ENCODE peak calls at places on chromosomes 7 and 10, in five cellular contexts. I, B, Q, C and J are unnamed samples.

GRCh38 chr7:76151932-76152331 is 49.8 kb upstream of the SRRM3 start:
- DNase-seq in I (no peak), B (no peak), Q (no peak), C (no peak), J (no peak)

GRCh38 chr7:54978364-54979116 is 40.3 kb upstream of the EGFR start:
- DNase-seq in I (no peak), B (no peak), Q (no peak), C (no peak), J (no peak)

GRCh38 chr10:98331888-98332287 is 63.9 kb upstream of the LOXL4 start:
- DNase-seq in I (no peak), B (no peak), Q (no peak), C (no peak), J (no peak)

GRCh38 chr10:32963102-32963501 is 5.1 kb upstream of the ITGB1 start:
- DNase-seq in I (no peak), B (no peak), Q (no peak), C (no peak), J (no peak)

GRCh38 chr10:127976286-127976685 is 69.4 kb downstream of the PTPRE start:
- DNase-seq in I (no peak), B (no peak), Q (no peak), C (no peak), J (no peak)

GRCh38 chr7:26292768-26293560 is 1.3 kb downstream of the SNX10 start:
- DNase-seq in I (peak), B (no peak), Q (no peak), C (no peak), J (no peak)

GRCh38 chr7:80134105-80134535 is 511 bp upstream of the GNAI1 start:
- DNase-seq in I (peak), B (no peak), Q (no peak), C (no peak), J (no peak)

GRCh38 chr10:32237644-32238345 is 109.2 kb downstream of the EPC1 start:
- DNase-seq in I (no peak), B (no peak), Q (no peak), C (no peak), J (no peak)

GRCh38 chr10:49235392-49235791 is 47.2 kb upstream of the TMEM273 start:
- DNase-seq in I (no peak), B (no peak), Q (no peak), C (no peak), J (no peak)

GRCh38 chr10:28678687-28679457 is 1.6 kb downstream of the BAMBI start:
- DNase-seq in I (no peak), B (no peak), Q (no peak), C (no peak), J (no peak)

GRCh38 chr10:91643700-91644099 is 10.8 kb upstream of the PPP1R3C start:
- DNase-seq in I (no peak), B (no peak), Q (no peak), C (no peak), J (no peak)

GRCh38 chr10:124689911-124690498 is 54.2 kb downstream of the FAM53B start:
- DNase-seq in I (no peak), B (no peak), Q (no peak), C (no peak), J (no peak)

GRCh38 chr7:98557538-98558031 is 59.5 kb upstream of the NPTX2 start:
- DNase-seq in I (no peak), B (no peak), Q (no peak), C (no peak), J (peak)

GRCh38 chr10:118725784-118726507 is 28.8 kb downstream of the CACUL1 start:
- DNase-seq in I (no peak), B (no peak), Q (no peak), C (no peak), J (no peak)

GRCh38 chr10:86401588-86402282 is 35.1 kb upstream of the GRID1 start:
- DNase-seq in I (peak), B (no peak), Q (no peak), C (no peak), J (peak)

GRCh38 chr7:66664590-66665293 is 36.1 kb downstream of the KCTD7 start:
- DNase-seq in I (no peak), B (no peak), Q (no peak), C (no peak), J (no peak)

GRCh38 chr7:3431306-3431705 is 130.3 kb downstream of the SDK1 start:
- DNase-seq in I (no peak), B (no peak), Q (no peak), C (no peak), J (no peak)

GRCh38 chr10:15146366-15146765 is 22.1 kb downstream of the NMT2 start:
- DNase-seq in I (no peak), B (no peak), Q (no peak), C (no peak), J (no peak)

GRCh38 chr7:151426486-151426905 is 13.4 kb downstream of the CRYGN start:
- DNase-seq in I (peak), B (peak), Q (no peak), C (no peak), J (peak)

GRCh38 chr7:27802977-27803376 is 63.0 kb downstream of the TAX1BP1 start:
- DNase-seq in I (no peak), B (no peak), Q (no peak), C (no peak), J (no peak)

GRCh38 chr7:49791089-49791741 is 17.8 kb downstream of the VWC2 start:
- DNase-seq in I (no peak), B (no peak), Q (no peak), C (no peak), J (no peak)

GRCh38 chr10:101840741-101841453 is 2.7 kb downstream of the KCNIP2 start:
- DNase-seq in I (peak), B (peak), Q (peak), C (peak), J (peak)

GRCh38 chr7:115019882-115020605 is 98.2 kb downstream of the MDFIC start:
- DNase-seq in I (no peak), B (no peak), Q (no peak), C (no peak), J (no peak)

GRCh38 chr10:78953124-78954008 is 115.4 kb upstream of the ZMIZ1 start:
- DNase-seq in I (no peak), B (peak), Q (no peak), C (no peak), J (no peak)